ENCODE peak calls at places on chromosome 6, in eight cellular contexts. B is heart left ventricle, X is HT-29, K is esophagus muscularis mucosa, F is hippocampal formation, D is Ammon's horn, A is HS-5, S is immature natural killer cell. P is an unnamed sample.

GRCh38 chr6:83958250-83958685 is 75.3 kb upstream of the MRAP2 start:
- DNase-seq in B (no peak), X (no peak), K (no peak), F (no peak), D (no peak), A (peak), S (no peak), P (no peak)

GRCh38 chr6:2719053-2719375 is 31.7 kb downstream of the MYLK4 start:
- DNase-seq in B (no peak), X (no peak), K (no peak), F (no peak), D (no peak), A (no peak), S (no peak), P (no peak)

GRCh38 chr6:164690241-164690640 is 619.2 kb downstream of the C6orf118 start:
- DNase-seq in B (no peak), X (no peak), K (no peak), F (no peak), D (peak), A (no peak), S (no peak), P (no peak)

GRCh38 chr6:45478235-45478634 is 100.5 kb upstream of the SUPT3H start:
- DNase-seq in B (no peak), X (peak), K (no peak), F (no peak), D (no peak), A (peak), S (no peak), P (no peak)

GRCh38 chr6:7991992-7992815 is 72.0 kb downstream of the BLOC1S5 start:
- DNase-seq in B (peak), X (peak), K (no peak), F (peak), D (peak), A (peak), S (no peak), P (no peak)

GRCh38 chr6:117188627-117189201 is 76.6 kb upstream of the VGLL2 start:
- DNase-seq in B (no peak), X (peak), K (no peak), F (no peak), D (no peak), A (no peak), S (no peak), P (no peak)

GRCh38 chr6:37860226-37860839 is 40.8 kb downstream of the ZFAND3 start:
- DNase-seq in B (peak), X (peak), K (no peak), F (peak), D (peak), A (peak), S (no peak), P (peak)

GRCh38 chr6:122059918-122060317 is 339.5 kb upstream of the HSF2 start:
- DNase-seq in B (no peak), X (no peak), K (no peak), F (no peak), D (no peak), A (no peak), S (no peak), P (no peak)

GRCh38 chr6:142551145-142551811 is 249.5 kb downstream of the ADGRG6 start:
- DNase-seq in B (no peak), X (peak), K (no peak), F (no peak), D (no peak), A (no peak), S (no peak), P (no peak)

GRCh38 chr6:2988426-2989331 is 11.0 kb upstream of the NQO2 start:
- DNase-seq in B (peak), X (peak), K (peak), F (peak), D (peak), A (peak), S (peak), P (peak)

GRCh38 chr6:75213112-75213511 is 7.3 kb upstream of the COL12A1 start:
- DNase-seq in B (no peak), X (no peak), K (no peak), F (peak), D (peak), A (no peak), S (no peak), P (no peak)

GRCh38 chr6:129501401-129502051 is 208.5 kb downstream of the ARHGAP18 start:
- DNase-seq in B (peak), X (peak), K (no peak), F (no peak), D (peak), A (peak), S (no peak), P (peak)

GRCh38 chr6:41723178-41723935 is 12.1 kb downstream of the TFEB start:
- DNase-seq in B (peak), X (peak), K (no peak), F (no peak), D (peak), A (no peak), S (peak), P (peak)

GRCh38 chr6:156060013-156060412 is 604.4 kb upstream of the NOX3 start:
- DNase-seq in B (no peak), X (no peak), K (peak), F (no peak), D (no peak), A (no peak), S (peak), P (no peak)

GRCh38 chr6:50007821-50008220 is 14.0 kb downstream of the DEFB110 start:
- DNase-seq in B (no peak), X (no peak), K (no peak), F (no peak), D (no peak), A (peak), S (no peak), P (no peak)

GRCh38 chr6:12200025-12200424 is 90.1 kb upstream of the EDN1 start:
- DNase-seq in B (no peak), X (no peak), K (no peak), F (no peak), D (no peak), A (no peak), S (no peak), P (no peak)

GRCh38 chr6:44223471-44224153 is at the start of gene SLC29A1:
- DNase-seq in B (peak), X (peak), K (no peak), F (peak), D (peak), A (peak), S (peak), P (peak)

GRCh38 chr6:28615955-28616747 is 90.5 kb downstream of the GPX5 start:
- DNase-seq in B (no peak), X (no peak), K (no peak), F (no peak), D (no peak), A (no peak), S (no peak), P (no peak)

GRCh38 chr6:116412270-116412669 is 41.5 kb downstream of the DSE start:
- DNase-seq in B (no peak), X (no peak), K (no peak), F (no peak), D (peak), A (no peak), S (no peak), P (no peak)

GRCh38 chr6:115838763-115839401 is 221.8 kb downstream of the FRK start:
- DNase-seq in B (no peak), X (peak), K (no peak), F (no peak), D (peak), A (peak), S (no peak), P (no peak)

GRCh38 chr6:5746392-5747140 is 260.2 kb downstream of the NRN1 start:
- DNase-seq in B (no peak), X (peak), K (no peak), F (no peak), D (no peak), A (no peak), S (no peak), P (no peak)

GRCh38 chr6:68192988-68193387 is 442.1 kb upstream of the ADGRB3 start:
- DNase-seq in B (no peak), X (no peak), K (no peak), F (no peak), D (no peak), A (no peak), S (no peak), P (no peak)

GRCh38 chr6:108029226-108029921 is 45.2 kb downstream of the OSTM1 start:
- DNase-seq in B (no peak), X (no peak), K (no peak), F (no peak), D (no peak), A (no peak), S (no peak), P (no peak)

P was measured in dorsolateral prefrontal cortex.